ENCODE peak calls at places on chromosomes 2 and 18, in ten cellular contexts. M is left ventricle myocardium inferior; V is fibroblast of the conjunctiva; T is SK-N-SH; P is GM19239; W is occipital lobe; R is aorta; K is A673; Y is stimulated activated CD4-positive, alpha-beta T cell treated with anti-CD3 and anti-CD28 coated beads, Interleukin-2, amount 100 ng/mL, for 48 hours; I is nephron progenitor cell. F is an unnamed sample.

GRCh38 chr2:172986040-172986439 is 89.6 kb upstream of the MAP3K20 start:
- DNase-seq in M (no peak), V (no peak), T (no peak), P (no peak), W (no peak), R (no peak), K (no peak), Y (no peak), I (no peak), F (no peak)

GRCh38 chr2:20199381-20200270 is 25.3 kb downstream of the SDC1 start:
- DNase-seq in M (no peak), V (no peak), T (no peak), P (no peak), W (no peak), R (no peak), K (no peak), Y (no peak), I (no peak), F (no peak)

GRCh38 chr2:201999289-201999688 is 34.4 kb upstream of the FZD7 start:
- DNase-seq in M (peak), V (no peak), T (no peak), P (no peak), W (no peak), R (no peak), K (no peak), Y (no peak), I (no peak), F (no peak)

GRCh38 chr2:212465456-212465855 is 73.1 kb downstream of the ERBB4 start:
- DNase-seq in M (no peak), V (no peak), T (no peak), P (no peak), W (no peak), R (no peak), K (no peak), Y (no peak), I (no peak), F (no peak)

GRCh38 chr2:225090746-225091145 is 48.5 kb upstream of the DOCK10 start:
- DNase-seq in M (no peak), V (no peak), T (no peak), P (no peak), W (no peak), R (no peak), K (no peak), Y (no peak), I (no peak), F (peak)

GRCh38 chr18:75244336-75244735 is 33.7 kb downstream of the TSHZ1 start:
- DNase-seq in M (no peak), V (no peak), T (peak), P (no peak), W (no peak), R (no peak), K (no peak), Y (no peak), I (no peak), F (no peak)

GRCh38 chr2:23526114-23526513 is 141.1 kb downstream of the KLHL29 start:
- DNase-seq in M (no peak), V (no peak), T (no peak), P (no peak), W (no peak), R (no peak), K (no peak), Y (no peak), I (no peak), F (no peak)

GRCh38 chr2:64652231-64653173 is 1.2 kb downstream of the SERTAD2 start:
- DNase-seq in M (no peak), V (no peak), T (no peak), P (no peak), W (no peak), R (no peak), K (no peak), Y (no peak), I (peak), F (no peak)

GRCh38 chr2:130813722-130814121 is 23.0 kb upstream of the ARHGEF4 start:
- DNase-seq in M (no peak), V (no peak), T (no peak), P (no peak), W (no peak), R (no peak), K (no peak), Y (no peak), I (no peak), F (no peak)

GRCh38 chr2:102848366-102848839 is 86.6 kb downstream of the TMEM182 start:
- DNase-seq in M (peak), V (peak), T (peak), P (no peak), W (peak), R (peak), K (peak), Y (no peak), I (peak), F (no peak)

GRCh38 chr2:8481463-8482009 is 200.3 kb upstream of the ID2 start:
- DNase-seq in M (no peak), V (no peak), T (no peak), P (no peak), W (no peak), R (no peak), K (no peak), Y (no peak), I (no peak), F (no peak)

GRCh38 chr2:119838179-119838578 is 78.5 kb downstream of the PTPN4 start:
- DNase-seq in M (no peak), V (no peak), T (no peak), P (no peak), W (no peak), R (no peak), K (no peak), Y (no peak), I (no peak), F (no peak)

GRCh38 chr2:1278861-1279260 is 134.4 kb upstream of the TPO start:
- DNase-seq in M (no peak), V (no peak), T (no peak), P (no peak), W (no peak), R (no peak), K (no peak), Y (no peak), I (no peak), F (no peak)

GRCh38 chr18:24228661-24229053 is 89.8 kb downstream of the CABYR start:
- DNase-seq in M (no peak), V (no peak), T (no peak), P (no peak), W (no peak), R (no peak), K (no peak), Y (no peak), I (no peak), F (no peak)

GRCh38 chr18:48816554-48816953 is 134.2 kb downstream of the SMAD7 start:
- DNase-seq in M (no peak), V (no peak), T (no peak), P (no peak), W (no peak), R (peak), K (no peak), Y (no peak), I (no peak), F (no peak)

GRCh38 chr2:199459286-199460100 is 1.8 kb upstream of the SATB2 start:
- DNase-seq in M (peak), V (peak), T (peak), P (no peak), W (peak), R (peak), K (peak), Y (peak), I (peak), F (peak)

GRCh38 chr2:201467666-201468065 is 16.1 kb downstream of the STRADB start:
- DNase-seq in M (no peak), V (no peak), T (no peak), P (no peak), W (no peak), R (no peak), K (no peak), Y (no peak), I (no peak), F (no peak)

GRCh38 chr2:209642146-209642815 is 129.4 kb upstream of the UNC80 start:
- DNase-seq in M (no peak), V (no peak), T (no peak), P (no peak), W (no peak), R (no peak), K (no peak), Y (no peak), I (no peak), F (no peak)

GRCh38 chr2:61404438-61404837 is 66.4 kb downstream of the USP34 start:
- DNase-seq in M (no peak), V (no peak), T (no peak), P (no peak), W (no peak), R (no peak), K (no peak), Y (no peak), I (no peak), F (no peak)

GRCh38 chr18:2905802-2906521 is 59.2 kb downstream of the EMILIN2 start:
- DNase-seq in M (peak), V (no peak), T (peak), P (peak), W (no peak), R (peak), K (peak), Y (peak), I (peak), F (no peak)

GRCh38 chr2:111161971-111162370 is 41.3 kb downstream of the BCL2L11 start:
- DNase-seq in M (peak), V (no peak), T (peak), P (no peak), W (no peak), R (peak), K (no peak), Y (no peak), I (no peak), F (no peak)

GRCh38 chr2:134630760-134631159 is 88.0 kb downstream of the TMEM163 start:
- DNase-seq in M (no peak), V (no peak), T (no peak), P (no peak), W (no peak), R (no peak), K (no peak), Y (no peak), I (no peak), F (no peak)

GRCh38 chr2:121076885-121077549 is 208.0 kb downstream of the TFCP2L1 start:
- DNase-seq in M (peak), V (no peak), T (peak), P (peak), W (no peak), R (peak), K (peak), Y (peak), I (peak), F (peak)

GRCh38 chr2:149832256-149832655 is 244.7 kb upstream of the MMADHC start:
- DNase-seq in M (no peak), V (no peak), T (no peak), P (no peak), W (no peak), R (no peak), K (no peak), Y (no peak), I (no peak), F (no peak)

GRCh38 chr2:30029804-30030203 is 108.4 kb upstream of the ALK start:
- DNase-seq in M (no peak), V (no peak), T (peak), P (no peak), W (no peak), R (no peak), K (peak), Y (no peak), I (no peak), F (no peak)

GRCh38 chr2:237726401-237726830 is 72.2 kb upstream of the RBM44 start:
- DNase-seq in M (no peak), V (peak), T (peak), P (no peak), W (no peak), R (no peak), K (peak), Y (no peak), I (no peak), F (no peak)

GRCh38 chr2:132550945-132551344 is 119.1 kb downstream of the LYPD1 start:
- DNase-seq in M (no peak), V (no peak), T (no peak), P (no peak), W (no peak), R (no peak), K (no peak), Y (no peak), I (no peak), F (no peak)

GRCh38 chr18:4353853-4354418 is 101.2 kb downstream of the DLGAP1 start:
- DNase-seq in M (no peak), V (no peak), T (no peak), P (no peak), W (no peak), R (no peak), K (no peak), Y (no peak), I (no peak), F (no peak)

GRCh38 chr2:215826376-215826775 is 187.0 kb downstream of the MREG start:
- DNase-seq in M (no peak), V (no peak), T (no peak), P (no peak), W (no peak), R (no peak), K (no peak), Y (no peak), I (no peak), F (no peak)

GRCh38 chr2:160252278-160252887 is 52.3 kb upstream of the ITGB6 start:
- DNase-seq in M (no peak), V (no peak), T (peak), P (no peak), W (no peak), R (no peak), K (peak), Y (no peak), I (no peak), F (peak)

GRCh38 chr2:158797963-158798700 is 3.0 kb downstream of the DAPL1 start:
- DNase-seq in M (no peak), V (no peak), T (no peak), P (no peak), W (no peak), R (no peak), K (peak), Y (no peak), I (no peak), F (no peak)

GRCh38 chr2:181474227-181474626 is 17.0 kb downstream of the ITGA4 start:
- DNase-seq in M (no peak), V (no peak), T (no peak), P (no peak), W (no peak), R (no peak), K (no peak), Y (no peak), I (no peak), F (no peak)

GRCh38 chr18:61860302-61860701 is 32.5 kb downstream of the RNF152 start:
- DNase-seq in M (no peak), V (no peak), T (no peak), P (no peak), W (no peak), R (no peak), K (no peak), Y (no peak), I (no peak), F (no peak)

GRCh38 chr2:71884303-71885042 is 263.2 kb downstream of the CYP26B1 start:
- DNase-seq in M (no peak), V (peak), T (no peak), P (no peak), W (no peak), R (no peak), K (peak), Y (no peak), I (no peak), F (no peak)

GRCh38 chr2:78967294-78967693 is 58.2 kb upstream of the REG3G start:
- DNase-seq in M (no peak), V (no peak), T (no peak), P (no peak), W (no peak), R (no peak), K (no peak), Y (no peak), I (no peak), F (no peak)

GRCh38 chr2:31413876-31414550 is 529 bp downstream of the XDH start:
- DNase-seq in M (no peak), V (no peak), T (peak), P (no peak), W (no peak), R (no peak), K (peak), Y (no peak), I (no peak), F (no peak)

GRCh38 chr18:11279461-11279860 is 130.1 kb upstream of the PIEZO2 start:
- DNase-seq in M (no peak), V (no peak), T (no peak), P (no peak), W (no peak), R (no peak), K (no peak), Y (no peak), I (no peak), F (no peak)

GRCh38 chr2:106572541-106573148 is 85.5 kb downstream of the CD8B2 start:
- DNase-seq in M (no peak), V (no peak), T (no peak), P (no peak), W (no peak), R (no peak), K (peak), Y (peak), I (peak), F (no peak)

GRCh38 chr2:98441706-98442450 is 2.8 kb upstream of the INPP4A start:
- DNase-seq in M (no peak), V (no peak), T (no peak), P (no peak), W (no peak), R (no peak), K (no peak), Y (no peak), I (no peak), F (no peak)

F was measured in NCI-H1930.